ENCODE peak calls at places on chromosome 14, in five cellular contexts. U, A, J, R and M are unnamed samples.

GRCh38 chr14:69008411-69008810 is 29.3 kb upstream of the ACTN1 start:
- DNase-seq in A (no peak), U (no peak), J (peak), R (no peak), M (no peak)

GRCh38 chr14:60175255-60175902 is 10.2 kb upstream of the DHRS7 start:
- DNase-seq in U (no peak), R (no peak), J (no peak), A (no peak), M (no peak)

GRCh38 chr14:73393375-73393774 is 65.0 kb downstream of the NUMB start:
- DNase-seq in R (no peak), J (no peak), A (no peak), U (no peak), M (no peak)

GRCh38 chr14:105914738-105915385 is 388.5 kb downstream of the TMEM121 start:
- DNase-seq in A (no peak), R (peak), U (peak), J (no peak), M (peak)

GRCh38 chr14:26017270-26017669 is 580.6 kb downstream of the NOVA1 start:
- DNase-seq in U (no peak), J (no peak), A (no peak), R (no peak), M (no peak)

GRCh38 chr14:60277605-60278190 is 28.7 kb downstream of the PPM1A start:
- DNase-seq in J (no peak), A (no peak), R (no peak), U (no peak), M (no peak)

GRCh38 chr14:74937171-74937570 is 14.1 kb upstream of the RPS6KL1 start:
- DNase-seq in U (no peak), J (no peak), A (no peak), R (no peak), M (no peak)

GRCh38 chr14:55306938-55307589 is 35.8 kb downstream of the FBXO34 start:
- DNase-seq in R (no peak), U (no peak), J (no peak), A (no peak), M (no peak)

GRCh38 chr14:67820428-67820881 is 876 bp downstream of the RAD51B start:
- DNase-seq in R (no peak), A (peak), U (no peak), J (no peak), M (no peak)

GRCh38 chr14:61337893-61338292 is 16.5 kb downstream of the PRKCH start:
- DNase-seq in J (no peak), U (no peak), R (no peak), A (no peak), M (no peak)

GRCh38 chr14:54459106-54459505 is 17.9 kb upstream of the CNIH1 start:
- DNase-seq in R (no peak), U (no peak), A (no peak), J (no peak), M (no peak)

GRCh38 chr14:54920052-54920451 is 17.4 kb upstream of the GCH1 start:
- DNase-seq in U (no peak), A (no peak), R (no peak), J (no peak), M (no peak)

GRCh38 chr14:67358914-67359313 is 690 bp downstream of the ATP6V1D start:
- DNase-seq in U (no peak), J (peak), A (no peak), R (no peak), M (no peak)

GRCh38 chr14:100065161-100065871 is at the start of gene EVL:
- DNase-seq in U (peak), J (no peak), A (no peak), R (peak), M (no peak)

GRCh38 chr14:21093769-21094681 is 4.4 kb downstream of the ZNF219 start:
- DNase-seq in U (no peak), R (no peak), J (peak), A (peak), M (no peak)

GRCh38 chr14:51597511-51597920 is 54.2 kb upstream of the FRMD6 start:
- DNase-seq in A (no peak), U (no peak), R (no peak), J (no peak), M (no peak)

GRCh38 chr14:103259801-103260628 is 74.0 kb upstream of the EIF5 start:
- DNase-seq in J (no peak), A (no peak), R (no peak), U (no peak), M (no peak)

GRCh38 chr14:34058510-34058909 is 107.6 kb upstream of the EGLN3 start:
- DNase-seq in J (no peak), U (no peak), A (no peak), R (no peak), M (no peak)

GRCh38 chr14:67665886-67666285 is 8.5 kb downstream of the VTI1B start:
- DNase-seq in R (no peak), U (no peak), J (no peak), A (no peak), M (no peak)

GRCh38 chr14:101755591-101756324 is 5.8 kb upstream of the PPP2R5C start:
- DNase-seq in J (no peak), U (no peak), A (no peak), R (peak), M (no peak)

GRCh38 chr14:81981311-81981675 is 447.6 kb upstream of the SEL1L start:
- DNase-seq in A (no peak), R (no peak), J (peak), U (no peak), M (no peak)

GRCh38 chr14:103078420-103078749 is 5.6 kb upstream of the LBHD2 start:
- DNase-seq in J (peak), R (peak), A (peak), U (peak), M (peak)

GRCh38 chr14:90500665-90501370 is 104.0 kb downstream of the CALM1 start:
- DNase-seq in U (peak), J (no peak), R (peak), A (no peak), M (peak)

GRCh38 chr14:89941830-89942377 is 12.6 kb downstream of the EFCAB11 start:
- DNase-seq in J (no peak), U (no peak), A (no peak), R (no peak), M (no peak)

GRCh38 chr14:69045857-69046351 is 66.8 kb upstream of the ACTN1 start:
- DNase-seq in A (no peak), R (no peak), U (no peak), J (no peak), M (no peak)

GRCh38 chr14:91341331-91342242 is 76.0 kb downstream of the CCDC88C start:
- DNase-seq in J (no peak), U (no peak), A (no peak), R (peak), M (peak)

GRCh38 chr14:62216121-62216520 is 453.9 kb downstream of the SNAPC1 start:
- DNase-seq in R (no peak), U (no peak), J (no peak), A (no peak), M (no peak)

GRCh38 chr14:91975763-91976162 is 28.3 kb upstream of the FBLN5 start:
- DNase-seq in R (no peak), J (no peak), A (no peak), U (no peak), M (no peak)

GRCh38 chr14:94313991-94314655 is 9.0 kb downstream of the SERPINA6 start:
- DNase-seq in R (no peak), J (no peak), A (no peak), U (no peak), M (no peak)

GRCh38 chr14:94113908-94114588 is 3.5 kb downstream of the IFI27 start:
- DNase-seq in U (no peak), R (no peak), J (no peak), A (peak), M (no peak)

GRCh38 chr14:69490219-69490918 is 5.8 kb downstream of the PLEKHD1 start:
- DNase-seq in A (no peak), U (no peak), R (no peak), J (peak), M (peak)

GRCh38 chr14:52951730-52952481 is 1.1 kb upstream of the FERMT2 start:
- DNase-seq in U (no peak), R (no peak), A (peak), J (peak), M (no peak)

DNA sequence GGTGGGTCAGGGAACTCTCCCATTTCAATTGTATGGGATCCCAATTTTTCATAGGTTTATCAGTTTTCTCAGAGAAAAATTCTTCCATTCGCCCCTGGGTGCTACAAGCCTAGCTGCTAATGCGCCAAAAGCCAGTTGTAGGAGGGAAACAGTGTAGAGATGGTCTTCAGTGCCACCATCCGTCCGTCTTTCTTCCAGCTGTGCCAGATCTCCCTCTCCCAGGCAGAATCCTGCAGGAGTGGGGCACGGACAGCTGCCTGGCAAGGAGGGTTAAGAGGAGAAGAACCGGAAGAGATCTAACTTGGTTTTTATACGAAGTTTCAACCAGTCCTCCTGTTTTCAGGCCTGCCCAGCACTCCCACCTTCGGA is 38.9 kb upstream of the FUT8 start:
- DNase-seq in R (no peak), J (no peak), A (no peak), U (no peak), M (no peak)
- TF ChIP-seq CTCF in R (no peak), J (no peak), A (no peak), U (no peak), M (no peak)

GRCh38 chr14:76053576-76054369 is 68.2 kb downstream of the IFT43 start:
- DNase-seq in A (no peak), J (no peak), R (no peak), U (no peak), M (no peak)

GRCh38 chr14:76051717-76052459 is 66.3 kb downstream of the IFT43 start:
- DNase-seq in U (no peak), A (peak), R (no peak), J (no peak), M (no peak)

GRCh38 chr14:76055330-76055729 is 69.8 kb downstream of the IFT43 start:
- DNase-seq in R (no peak), J (no peak), A (no peak), U (no peak), M (no peak)

GRCh38 chr14:76050250-76050649 is 64.7 kb downstream of the IFT43 start:
- DNase-seq in R (no peak), A (no peak), U (no peak), J (no peak), M (no peak)

GRCh38 chr14:76050797-76051392 is 65.3 kb downstream of the IFT43 start:
- DNase-seq in U (no peak), A (no peak), R (no peak), J (peak), M (no peak)
- TF ChIP-seq CTCF in U (peak), A (peak), R (peak), J (peak), M (peak)

GRCh38 chr14:104724981-104725771 is 1.1 kb downstream of the ADSS1 start:
- DNase-seq in U (peak), R (no peak), J (peak), A (peak), M (no peak)

GRCh38 chr14:104728631-104729030 is 4.6 kb downstream of the ADSS1 start:
- DNase-seq in A (no peak), R (no peak), U (no peak), J (no peak), M (no peak)

GRCh38 chr14:104724407-104724980 is 465 bp downstream of the ADSS1 start:
- DNase-seq in U (no peak), R (no peak), A (no peak), J (no peak), M (no peak)

GRCh38 chr14:104725772-104726548 is 1.9 kb downstream of the ADSS1 start:
- DNase-seq in R (no peak), J (no peak), U (no peak), A (no peak), M (no peak)

GRCh38 chr14:104726600-104727451 is 2.8 kb downstream of the ADSS1 start:
- DNase-seq in R (no peak), J (no peak), A (no peak), U (no peak), M (no peak)
- TF ChIP-seq CTCF in R (no peak), J (no peak), A (peak), U (no peak), M (peak)

GRCh38 chr14:58151701-58152568 is at the start of gene ARMH4:
- DNase-seq in J (peak), R (peak), A (peak), U (peak), M (peak)
- TF ChIP-seq CTCF in J (no peak), R (no peak), A (peak), U (peak), M (peak)